ENCODE peak calls at places on chromosomes 12 and 14, in four cellular contexts. D is Panc1, U is GM12878, G is HCT116. W is an unnamed sample.

GRCh38 chr12:109433618-109434017 is 43.5 kb downstream of the KCTD10 start:
- DNase-seq in D (no peak), U (no peak), G (no peak), W (no peak)

GRCh38 chr14:105275267-105275946 is 25.4 kb downstream of the BRF1 start:
- DNase-seq in D (no peak), U (no peak), G (no peak), W (no peak)

GRCh38 chr12:109744991-109745942 is 31.6 kb downstream of the FAM222A start:
- DNase-seq in D (no peak), U (no peak), G (no peak), W (peak; percentile 42)

GRCh38 chr14:77041837-77042557 is 13.5 kb upstream of the IRF2BPL start:
- DNase-seq in D (no peak), U (no peak), G (no peak), W (no peak)

GRCh38 chr14:72847721-72848120 is 46.2 kb downstream of the DPF3 start:
- DNase-seq in D (no peak), U (no peak), G (peak; percentile 21), W (no peak)

GRCh38 chr12:87756111-87756510 is 273.1 kb downstream of the C12orf50 start:
- DNase-seq in D (no peak), U (no peak), G (no peak), W (no peak)

GRCh38 chr12:32296541-32296940 is 102.8 kb upstream of the FGD4 start:
- DNase-seq in D (no peak), U (no peak), G (no peak), W (no peak)

GRCh38 chr14:92607702-92608429 is 94.3 kb downstream of the RIN3 start:
- DNase-seq in D (no peak), U (no peak), G (no peak), W (no peak)

GRCh38 chr14:29465095-29465494 is 462.6 kb downstream of the PRKD1 start:
- DNase-seq in D (no peak), U (no peak), G (no peak), W (no peak)

GRCh38 chr12:6383572-6384498 is at the start of gene LTBR:
- DNase-seq in D (no peak), U (no peak), G (no peak), W (peak; percentile 95)

GRCh38 chr12:12812163-12812562 is 983 bp upstream of the DDX47 start:
- DNase-seq in D (no peak), U (no peak), G (no peak), W (no peak)

GRCh38 chr14:28141662-28142061 is 624.9 kb upstream of the FOXG1 start:
- DNase-seq in D (no peak), U (no peak), G (no peak), W (no peak)

GRCh38 chr12:54439096-54439495 is 20.0 kb upstream of the ITGA5 start:
- DNase-seq in D (no peak), U (no peak), G (no peak), W (no peak)

GRCh38 chr12:91931110-91931509 is 214.5 kb downstream of the BTG1 start:
- DNase-seq in D (no peak), U (no peak), G (no peak), W (peak; percentile 56)

GRCh38 chr12:96250119-96250685 is 56.0 kb downstream of the ELK3 start:
- DNase-seq in D (no peak), U (no peak), G (no peak), W (no peak)

GRCh38 chr12:118151755-118152154 is 15.8 kb downstream of the PEBP1 start:
- DNase-seq in D (no peak), U (no peak), G (no peak), W (no peak)

GRCh38 chr14:23514009-23514962 is 37.3 kb downstream of the ZFHX2 start:
- DNase-seq in D (no peak), U (no peak), G (no peak), W (peak; percentile 84)

GRCh38 chr12:110270125-110270962 is 10.7 kb upstream of the ATP2A2 start:
- DNase-seq in D (no peak), U (no peak), G (no peak), W (peak; percentile 51)

GRCh38 chr12:114221976-114222630 is 183.8 kb downstream of the TBX5 start:
- DNase-seq in D (no peak), U (no peak), G (no peak), W (no peak)

GRCh38 chr14:62691613-62692489 is 353.4 kb downstream of the KCNH5 start:
- DNase-seq in D (peak; percentile 74), U (no peak), G (no peak), W (peak; percentile 45)

GRCh38 chr12:60148831-60149230 is 553.0 kb downstream of the SLC16A7 start:
- DNase-seq in D (no peak), U (no peak), G (peak; percentile 4), W (no peak)

GRCh38 chr14:92673601-92674000 is 74.8 kb downstream of the LGMN start:
- DNase-seq in D (no peak), U (no peak), G (no peak), W (no peak)

GRCh38 chr12:11822071-11822818 is 172.8 kb downstream of the ETV6 start:
- DNase-seq in D (no peak), U (peak; percentile 74), G (no peak), W (no peak)

GRCh38 chr14:98210045-98210678 is 1061.8 kb downstream of the BCL11B start:
- DNase-seq in D (no peak), U (no peak), G (no peak), W (no peak)

GRCh38 chr14:92105845-92106094 is 612 bp downstream of the ATXN3 start:
- DNase-seq in D (no peak), U (no peak), G (no peak), W (no peak)

GRCh38 chr12:4214912-4215861 is 58.4 kb upstream of the CCND2 start:
- DNase-seq in D (no peak), U (peak; percentile 89), G (no peak), W (peak; percentile 23)

GRCh38 chr14:33307691-33308369 is 369.2 kb downstream of the NPAS3 start:
- DNase-seq in D (no peak), U (no peak), G (no peak), W (no peak)

GRCh38 chr12:43988838-43989560 is 153.1 kb downstream of the TMEM117 start:
- DNase-seq in D (no peak), U (peak; percentile 17), G (no peak), W (no peak)

GRCh38 chr12:6460751-6461371 is 9.0 kb downstream of the TAPBPL start:
- DNase-seq in D (no peak), U (peak; percentile 59), G (no peak), W (no peak)

DNA sequence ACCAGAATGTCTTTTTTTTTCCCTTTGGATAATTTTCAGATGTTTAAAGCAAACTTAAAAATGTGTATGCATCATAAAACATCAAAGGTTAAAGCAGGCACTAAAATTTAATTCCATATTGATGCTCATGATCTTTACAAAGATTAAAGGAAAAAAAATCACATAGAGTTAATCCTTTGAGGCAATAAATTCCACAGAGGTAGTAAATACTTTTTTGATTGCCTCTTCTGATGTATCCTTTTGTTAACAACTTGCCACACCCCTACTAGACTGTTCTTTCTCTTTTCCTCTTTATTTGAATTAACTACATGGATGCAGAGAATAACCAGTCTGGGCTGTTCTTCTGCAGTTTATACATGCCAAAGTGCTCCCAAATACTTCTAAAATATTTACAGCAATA is 45.2 kb upstream of the KCNJ8 start:
- DNase-seq in D (no peak), U (no peak), G (no peak), W (no peak)
- TF ChIP-seq POLR2AphosphoS5 in D (no peak), U (no peak), G (no peak), W (no peak)

GRCh38 chr12:71504471-71504852 is 64.9 kb downstream of the LGR5 start:
- DNase-seq in D (no peak), U (no peak), G (no peak), W (no peak)

GRCh38 chr12:71503579-71504470 is 64.2 kb downstream of the LGR5 start:
- DNase-seq in D (no peak), U (no peak), G (no peak), W (no peak)

GRCh38 chr12:71509705-71510104 is 70.1 kb downstream of the LGR5 start:
- DNase-seq in D (no peak), U (no peak), G (no peak), W (no peak)
- H3K4me1 ChIP-seq in D (no peaks in the 10 kb centered on the region), U (no peaks in the 10 kb centered on the region), G (no peaks in the 10 kb centered on the region), W (no peaks in the 10 kb centered on the region)

DNA sequence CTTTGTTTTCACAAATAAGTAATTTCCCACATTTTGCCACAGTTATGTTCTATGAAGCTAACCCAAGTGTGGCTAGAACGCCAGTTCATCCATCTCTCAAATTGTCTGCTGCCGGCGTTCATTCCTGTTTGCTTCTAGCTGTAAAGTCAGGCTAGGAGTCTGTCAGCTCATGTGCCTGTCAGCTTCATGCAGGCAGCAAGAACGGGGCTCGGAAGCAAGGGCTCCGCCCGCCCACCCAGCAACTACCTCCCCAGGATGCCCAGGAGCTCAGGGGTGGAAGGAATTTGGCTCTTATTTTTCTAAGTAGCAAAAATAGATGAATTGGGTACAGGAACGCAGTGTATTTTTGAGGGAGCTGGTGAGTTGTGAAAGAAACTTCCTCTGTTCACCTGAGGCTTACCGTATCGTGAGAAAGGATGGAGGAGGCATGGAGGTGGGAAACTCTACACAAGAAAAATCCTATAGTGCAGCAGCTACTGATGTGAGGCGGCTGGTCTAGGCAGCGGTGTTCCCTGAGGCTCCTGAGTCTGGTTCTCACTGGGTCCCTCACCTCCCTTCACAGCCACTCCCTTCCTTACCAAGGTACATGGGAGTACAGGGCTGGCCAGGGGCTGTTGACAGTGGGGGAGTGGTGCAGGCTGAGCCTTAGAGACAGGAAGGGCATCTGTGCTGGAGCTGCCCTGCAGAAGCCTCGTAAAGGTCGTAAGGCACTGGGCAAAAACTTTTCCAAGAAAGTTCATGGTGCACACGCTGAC is 54.5 kb upstream of the AMN start:
- DNase-seq in D (no peak), U (no peak), G (no peak), W (no peak)
- TF ChIP-seq POLR2AphosphoS5 in D (no peak), U (no peak), G (no peak), W (no peak)

GRCh38 chr12:121892673-121893561 is 4.3 kb downstream of the PSMD9 start:
- DNase-seq in D (no peak), U (no peak), G (no peak), W (no peak)

GRCh38 chr12:121888478-121889266 is at the start of gene PSMD9:
- DNase-seq in D (peak; percentile 85), U (peak; percentile 90), G (peak; percentile 98), W (peak; percentile 95)

GRCh38 chr12:121893901-121894540 is 5.4 kb downstream of the PSMD9 start:
- DNase-seq in D (no peak), U (no peak), G (no peak), W (no peak)

GRCh38 chr12:121888083-121888477 is 510 bp upstream of the PSMD9 start:
- DNase-seq in D (no peak), U (no peak), G (no peak), W (no peak)

GRCh38 chr12:121889267-121889624 is 656 bp downstream of the PSMD9 start:
- DNase-seq in D (no peak), U (no peak), G (no peak), W (no peak)
- H3K4me1 ChIP-seq in D (peaks cover 21% of the 10 kb centered on the region), U (peaks cover 5% of the 10 kb centered on the region), G (peaks cover 50% of the 10 kb centered on the region), W (no peaks in the 10 kb centered on the region)

GRCh38 chr12:121648458-121649028 is 20.9 kb downstream of the MORN3 start:
- DNase-seq in D (no peak), U (no peak), G (no peak), W (no peak)
- TF ChIP-seq POLR2AphosphoS5 in D (no peak), U (no peak), G (no peak), W (no peak)

GRCh38 chr12:9649532-9649940 is 20.0 kb upstream of the CLEC2D start:
- DNase-seq in D (no peak), U (peak; percentile 59), G (no peak), W (no peak)
- H3K4me1 ChIP-seq in D (peaks cover 7% of the 10 kb centered on the region), U (peaks cover 14% of the 10 kb centered on the region), G (peaks cover 12% of the 10 kb centered on the region), W (peaks cover 9% of the 10 kb centered on the region)